ENCODE peak calls at places on chromosomes 12 and 14, in eight cellular contexts. W is HepG2, Y is K562, V is PC-3, U is neural progenitor cell, Q is MM.1S, L is endothelial cell of umbilical vein, Z is fibroblast of lung. X is an unnamed sample.

GRCh38 chr12:68487721-68488309 is 122.9 kb upstream of the RAP1B start:
- DNase-seq in W (no peak), Y (no peak), V (no peak), U (no peak), Q (peak; percentile 75), L (no peak), Z (no peak), X (no peak)

GRCh38 chr12:78671295-78671694 is 193.3 kb upstream of the SYT1 start:
- DNase-seq in W (no peak), Y (no peak), V (peak; percentile 60), U (no peak), Q (no peak), L (peak; percentile 24), Z (peak; percentile 94), X (no peak)

GRCh38 chr12:122003646-122004611 is 17.8 kb upstream of the BCL7A start:
- DNase-seq in W (no peak), Y (peak; percentile 14), V (no peak), U (no peak), Q (no peak), L (no peak), Z (peak; percentile 81), X (no peak)

GRCh38 chr12:124599074-124599999 is 31.9 kb upstream of the NCOR2 start:
- DNase-seq in W (no peak), Y (no peak), V (peak; percentile 80), U (no peak), Q (no peak), L (no peak), Z (peak; percentile 85), X (no peak)

GRCh38 chr12:98743362-98743953 is 98.4 kb downstream of the APAF1 start:
- DNase-seq in W (peak; percentile 30), Y (peak; percentile 61), V (peak; percentile 35), U (peak; percentile 60), Q (no peak), L (peak; percentile 42), Z (no peak), X (no peak)

GRCh38 chr12:111445311-111446043 is 39.8 kb downstream of the SH2B3 start:
- DNase-seq in W (no peak), Y (no peak), V (no peak), U (no peak), Q (no peak), L (no peak), Z (peak; percentile 21), X (no peak)

GRCh38 chr14:79740043-79740442 is 471.3 kb downstream of the DIO2 start:
- DNase-seq in W (no peak), Y (no peak), V (no peak), U (peak; percentile 53), Q (no peak), L (no peak), Z (no peak), X (no peak)

GRCh38 chr14:93712838-93713724 is 75.2 kb downstream of the PRIMA1 start:
- DNase-seq in W (no peak), Y (no peak), V (peak; percentile 30), U (no peak), Q (no peak), L (no peak), Z (no peak), X (no peak)

GRCh38 chr12:112314981-112315380 is 67.2 kb downstream of the HECTD4 start:
- DNase-seq in W (no peak), Y (no peak), V (no peak), U (no peak), Q (no peak), L (no peak), Z (peak; percentile 87), X (no peak)

GRCh38 chr12:122427403-122427802 is 4.9 kb upstream of the CLIP1 start:
- DNase-seq in W (no peak), Y (no peak), V (no peak), U (no peak), Q (no peak), L (no peak), Z (no peak), X (no peak)

GRCh38 chr12:3563966-3564365 is 73.0 kb downstream of the PRMT8 start:
- DNase-seq in W (no peak), Y (no peak), V (no peak), U (no peak), Q (no peak), L (no peak), Z (no peak), X (no peak)

GRCh38 chr14:61461808-61462275 is 140.5 kb downstream of the PRKCH start:
- DNase-seq in W (peak; percentile 68), Y (peak; percentile 60), V (peak; percentile 97), U (peak; percentile 71), Q (peak; percentile 39), L (peak; percentile 80), Z (peak; percentile 64), X (peak; percentile 59)

GRCh38 chr12:43835264-43835655 is 621 bp upstream of the TMEM117 start:
- DNase-seq in W (no peak), Y (no peak), V (no peak), U (no peak), Q (peak; percentile 20), L (no peak), Z (peak; percentile 22), X (no peak)

GRCh38 chr12:28489256-28489655 is 299.0 kb downstream of the CCDC91 start:
- DNase-seq in W (no peak), Y (no peak), V (no peak), U (no peak), Q (no peak), L (no peak), Z (peak; percentile 78), X (no peak)

GRCh38 chr12:107330901-107331431 is 237.6 kb upstream of the CRY1 start:
- DNase-seq in W (no peak), Y (no peak), V (peak; percentile 62), U (peak; percentile 55), Q (no peak), L (no peak), Z (no peak), X (no peak)

GRCh38 chr12:29337325-29337724 is 43.6 kb downstream of the ERGIC2 start:
- DNase-seq in W (no peak), Y (no peak), V (no peak), U (no peak), Q (no peak), L (no peak), Z (no peak), X (no peak)

GRCh38 chr14:23406244-23406643 is 1.8 kb downstream of the MYH6 start:
- DNase-seq in W (no peak), Y (no peak), V (no peak), U (no peak), Q (no peak), L (no peak), Z (no peak), X (no peak)

GRCh38 chr14:26730929-26731618 is 133.2 kb upstream of the NOVA1 start:
- DNase-seq in W (no peak), Y (peak; percentile 9), V (peak; percentile 41), U (peak; percentile 67), Q (no peak), L (peak; percentile 39), Z (peak; percentile 5), X (peak; percentile 17)

GRCh38 chr12:42981379-42981778 is 391.8 kb upstream of the PRICKLE1 start:
- DNase-seq in W (no peak), Y (no peak), V (peak; percentile 80), U (peak; percentile 7), Q (no peak), L (no peak), Z (peak; percentile 91), X (no peak)

GRCh38 chr12:28622416-28622815 is 432.2 kb downstream of the CCDC91 start:
- DNase-seq in W (no peak), Y (no peak), V (peak; percentile 23), U (no peak), Q (no peak), L (no peak), Z (peak; percentile 68), X (no peak)

GRCh38 chr12:92032965-92033364 is 112.7 kb downstream of the BTG1 start:
- DNase-seq in W (no peak), Y (no peak), V (no peak), U (no peak), Q (no peak), L (no peak), Z (no peak), X (no peak)

GRCh38 chr12:49294086-49294803 is 702 bp upstream of the PRPH start:
- DNase-seq in W (no peak), Y (no peak), V (no peak), U (peak; percentile 42), Q (no peak), L (no peak), Z (no peak), X (no peak)

GRCh38 chr12:49296836-49297694 is 2.1 kb downstream of the PRPH start:
- DNase-seq in W (peak; percentile 48), Y (peak; percentile 89), V (peak; percentile 79), U (peak; percentile 80), Q (peak; percentile 39), L (no peak), Z (no peak), X (peak; percentile 72)

GRCh38 chr12:49294804-49295086 is 202 bp upstream of the PRPH start:
- DNase-seq in W (no peak), Y (no peak), V (no peak), U (no peak), Q (no peak), L (no peak), Z (no peak), X (no peak)

GRCh38 chr12:49296034-49296835 is 1.3 kb downstream of the PRPH start:
- DNase-seq in W (peak; percentile 27), Y (peak; percentile 79), V (peak; percentile 64), U (peak; percentile 78), Q (peak; percentile 42), L (no peak), Z (no peak), X (peak; percentile 73)

GRCh38 chr12:49295087-49296001 is at the start of gene PRPH:
- DNase-seq in W (no peak), Y (no peak), V (no peak), U (peak; percentile 65), Q (no peak), L (no peak), Z (no peak), X (no peak)
- TF ChIP-seq CTCF in W (peak; percentile 44), Y (no peak), V (no peak), U (peak; percentile 29), Q (no peak), L (no peak), Z (no peak), X (no peak)

GRCh38 chr12:79945455-79945854 is 10.6 kb upstream of the PPP1R12A start:
- DNase-seq in W (no peak), Y (no peak), V (no peak), U (no peak), Q (no peak), L (no peak), Z (no peak), X (no peak)
- H3K9ac ChIP-seq in W (no peak overlapping the region), Y (no peak overlapping the region), V (no peak overlapping the region), U (no peak overlapping the region), Q (no peak overlapping the region), L (no peak overlapping the region), Z (no peak overlapping the region), X (no peak overlapping the region)

GRCh38 chr12:38544357-38545066 is 227.9 kb downstream of the ALG10B start:
- DNase-seq in W (no peak), Y (no peak), V (no peak), U (peak; percentile 68), Q (peak; percentile 53), L (no peak), Z (no peak), X (no peak)
- TF ChIP-seq CTCF in W (no peak), Y (no peak), V (peak; percentile 43), U (peak; percentile 61), Q (peak; percentile 80), L (no peak), Z (no peak), X (no peak)

DNA sequence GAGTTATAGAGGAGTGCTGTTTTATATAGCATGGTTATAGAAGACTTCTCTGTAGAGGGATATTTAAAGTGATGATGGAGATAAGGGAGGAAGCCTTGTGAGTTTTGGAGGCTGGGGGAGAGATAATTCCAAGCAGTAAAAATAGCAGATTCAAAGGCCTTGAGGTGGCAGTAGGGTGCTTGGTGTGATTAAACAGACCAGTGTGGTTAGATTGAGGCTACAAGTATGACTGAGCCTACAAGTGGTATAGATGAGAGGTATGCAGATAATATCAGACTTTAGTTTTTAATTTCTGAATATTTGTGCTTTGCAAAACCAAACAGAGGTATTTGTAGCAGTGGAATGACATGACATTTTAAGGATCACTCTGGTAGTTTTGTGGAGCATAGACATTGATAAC is 20.3 kb downstream of the FANCM start:
- DNase-seq in W (no peak), Y (no peak), V (no peak), U (no peak), Q (no peak), L (no peak), Z (peak; percentile 42), X (no peak)
- H3K9ac ChIP-seq in W (no peak overlapping the region), Y (no peak overlapping the region), V (no peak overlapping the region), U (no peak overlapping the region), Q (no peak overlapping the region), L (no peak overlapping the region), Z (no peak overlapping the region), X (no peak overlapping the region)

X was measured in colonic mucosa.